ENCODE peak calls at places on chromosomes 5 and 9, in ten cellular contexts. One of them, this sample, is unnamed.

GRCh38 chr9:4828776-4829175 is 36.0 kb downstream of the RCL1 start:
- DNase-seq in heart left ventricle: no peak
- DNase-seq in spleen: no peak
- DNase-seq in prostate gland: no peak
- DNase-seq in HCT116: no peak
- DNase-seq in body of pancreas: peak; percentile 57
- DNase-seq in thyroid gland: no peak
- DNase-seq in IMR-90: peak; percentile 56
- DNase-seq in suprapubic skin: no peak
- DNase-seq in breast epithelium: no peak
- DNase-seq in this sample: no peak

GRCh38 chr5:3261081-3261480 is 334.6 kb upstream of the IRX1 start:
- DNase-seq in breast epithelium: no peak
- DNase-seq in prostate gland: peak; percentile 1
- DNase-seq in heart left ventricle: no peak
- DNase-seq in spleen: no peak
- DNase-seq in IMR-90: no peak
- DNase-seq in suprapubic skin: no peak
- DNase-seq in HCT116: no peak
- DNase-seq in thyroid gland: no peak
- DNase-seq in body of pancreas: no peak
- DNase-seq in this sample: no peak

GRCh38 chr5:69432412-69433206 is 17.7 kb downstream of the MARVELD2 start:
- DNase-seq in HCT116: no peak
- DNase-seq in body of pancreas: no peak
- DNase-seq in breast epithelium: no peak
- DNase-seq in prostate gland: no peak
- DNase-seq in suprapubic skin: no peak
- DNase-seq in spleen: no peak
- DNase-seq in heart left ventricle: no peak
- DNase-seq in IMR-90: no peak
- DNase-seq in thyroid gland: no peak
- DNase-seq in this sample: no peak

GRCh38 chr9:83451308-83451707 is 86.9 kb downstream of the FRMD3 start:
- DNase-seq in HCT116: no peak
- DNase-seq in body of pancreas: no peak
- DNase-seq in thyroid gland: no peak
- DNase-seq in IMR-90: no peak
- DNase-seq in spleen: no peak
- DNase-seq in suprapubic skin: no peak
- DNase-seq in heart left ventricle: no peak
- DNase-seq in prostate gland: no peak
- DNase-seq in breast epithelium: peak; percentile 62
- DNase-seq in this sample: no peak

GRCh38 chr9:20904995-20905394 is 126.4 kb downstream of the HACD4 start:
- DNase-seq in thyroid gland: no peak
- DNase-seq in IMR-90: no peak
- DNase-seq in HCT116: no peak
- DNase-seq in prostate gland: no peak
- DNase-seq in suprapubic skin: no peak
- DNase-seq in breast epithelium: no peak
- DNase-seq in heart left ventricle: no peak
- DNase-seq in body of pancreas: no peak
- DNase-seq in spleen: no peak
- DNase-seq in this sample: no peak

GRCh38 chr5:77645158-77645994 is 6.9 kb upstream of the OTP start:
- DNase-seq in heart left ventricle: peak; percentile 28
- DNase-seq in suprapubic skin: no peak
- DNase-seq in spleen: peak; percentile 87
- DNase-seq in prostate gland: no peak
- DNase-seq in breast epithelium: no peak
- DNase-seq in IMR-90: no peak
- DNase-seq in HCT116: peak; percentile 29
- DNase-seq in body of pancreas: peak; percentile 27
- DNase-seq in thyroid gland: peak; percentile 42
- DNase-seq in this sample: no peak

GRCh38 chr5:37774912-37775483 is 64.8 kb downstream of the GDNF start:
- DNase-seq in thyroid gland: no peak
- DNase-seq in IMR-90: peak; percentile 31
- DNase-seq in breast epithelium: no peak
- DNase-seq in suprapubic skin: no peak
- DNase-seq in heart left ventricle: no peak
- DNase-seq in spleen: no peak
- DNase-seq in HCT116: peak; percentile 36
- DNase-seq in prostate gland: no peak
- DNase-seq in body of pancreas: no peak
- DNase-seq in this sample: no peak

GRCh38 chr5:137310051-137310730 is 188.9 kb downstream of the SPOCK1 start:
- DNase-seq in HCT116: no peak
- DNase-seq in body of pancreas: no peak
- DNase-seq in thyroid gland: no peak
- DNase-seq in prostate gland: no peak
- DNase-seq in suprapubic skin: no peak
- DNase-seq in IMR-90: peak; percentile 93
- DNase-seq in spleen: no peak
- DNase-seq in breast epithelium: no peak
- DNase-seq in heart left ventricle: no peak
- DNase-seq in this sample: no peak

GRCh38 chr5:159905496-159905895 is 10.8 kb upstream of the ADRA1B start:
- DNase-seq in spleen: no peak
- DNase-seq in thyroid gland: no peak
- DNase-seq in breast epithelium: no peak
- DNase-seq in body of pancreas: no peak
- DNase-seq in prostate gland: no peak
- DNase-seq in heart left ventricle: no peak
- DNase-seq in IMR-90: peak; percentile 86
- DNase-seq in HCT116: peak; percentile 92
- DNase-seq in suprapubic skin: no peak
- DNase-seq in this sample: no peak

GRCh38 chr5:56037531-56038010 is 42.8 kb upstream of the IL6ST start:
- DNase-seq in body of pancreas: peak; percentile 18
- DNase-seq in heart left ventricle: no peak
- DNase-seq in HCT116: no peak
- DNase-seq in spleen: no peak
- DNase-seq in thyroid gland: peak; percentile 9
- DNase-seq in prostate gland: no peak
- DNase-seq in IMR-90: no peak
- DNase-seq in breast epithelium: no peak
- DNase-seq in suprapubic skin: no peak
- DNase-seq in this sample: no peak

GRCh38 chr9:129520981-129521380 is 99.9 kb downstream of the C9orf50 start:
- DNase-seq in prostate gland: no peak
- DNase-seq in body of pancreas: no peak
- DNase-seq in HCT116: no peak
- DNase-seq in suprapubic skin: no peak
- DNase-seq in heart left ventricle: no peak
- DNase-seq in thyroid gland: no peak
- DNase-seq in IMR-90: no peak
- DNase-seq in breast epithelium: no peak
- DNase-seq in spleen: no peak
- DNase-seq in this sample: no peak

GRCh38 chr5:147554285-147554817 is 44.5 kb upstream of the DPYSL3 start:
- DNase-seq in spleen: no peak
- DNase-seq in breast epithelium: peak; percentile 60
- DNase-seq in HCT116: no peak
- DNase-seq in thyroid gland: no peak
- DNase-seq in IMR-90: peak; percentile 77
- DNase-seq in heart left ventricle: no peak
- DNase-seq in prostate gland: peak; percentile 42
- DNase-seq in suprapubic skin: no peak
- DNase-seq in body of pancreas: no peak
- DNase-seq in this sample: peak; percentile 9

DNA sequence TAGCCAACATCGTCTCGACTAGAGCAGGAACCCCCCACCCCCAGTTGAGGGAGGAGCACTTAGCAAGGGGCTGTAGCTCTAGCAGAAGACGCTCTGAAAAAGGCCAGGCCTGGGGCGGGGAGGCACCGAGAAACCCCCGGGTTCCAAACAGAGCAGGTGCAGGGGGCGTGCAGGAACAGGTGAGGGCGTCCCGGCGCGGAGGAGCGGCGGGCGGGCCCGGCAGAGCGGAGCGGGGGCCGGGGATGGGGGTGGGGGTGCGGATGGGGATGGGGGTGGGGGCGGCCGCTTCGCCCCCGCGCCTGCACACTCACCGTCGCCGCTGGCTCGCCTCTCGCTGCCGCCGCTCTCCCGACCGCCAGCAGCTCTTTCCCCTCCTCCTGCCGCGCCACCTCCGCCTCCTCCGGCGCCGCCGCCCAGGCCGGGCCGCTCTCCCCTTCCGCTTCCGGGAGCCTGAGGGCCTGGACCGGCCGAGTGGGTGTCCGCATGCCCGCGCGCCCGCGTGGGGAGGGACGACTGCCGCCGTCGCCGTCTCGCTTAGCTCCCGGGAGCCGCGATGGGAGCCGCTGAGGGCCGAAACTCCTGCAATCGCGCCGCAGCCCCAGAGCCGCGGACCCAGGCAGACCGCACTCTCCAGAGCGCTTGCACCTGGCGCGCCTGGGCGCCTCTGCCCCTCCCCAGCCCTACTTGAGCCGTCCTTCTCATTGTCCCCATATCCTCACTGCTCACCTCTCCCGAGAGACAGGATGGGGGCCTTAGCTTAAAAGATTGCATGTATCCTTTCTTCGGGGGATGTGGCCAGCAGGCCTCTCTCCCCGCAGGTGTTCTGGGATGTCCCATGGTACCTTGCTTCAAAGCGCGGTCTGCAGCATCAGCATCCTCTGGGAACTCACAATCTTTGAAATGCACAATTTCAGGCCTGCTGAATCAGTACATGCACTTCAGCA is at the start of gene ZDHHC21:
- DNase-seq in suprapubic skin: peak; percentile 79
- DNase-seq in prostate gland: peak; percentile 67
- DNase-seq in breast epithelium: peak; percentile 36
- DNase-seq in body of pancreas: peak; percentile 80
- DNase-seq in spleen: peak; percentile 94
- DNase-seq in HCT116: no peak
- DNase-seq in thyroid gland: peak; percentile 84
- DNase-seq in heart left ventricle: peak; percentile 81
- DNase-seq in IMR-90: peak; percentile 37
- DNase-seq in this sample: peak; percentile 32
- TF ChIP-seq POLR2A in suprapubic skin: no peak
- TF ChIP-seq POLR2A in prostate gland: no peak
- TF ChIP-seq POLR2A in breast epithelium: no peak
- TF ChIP-seq POLR2A in body of pancreas: peak; percentile 57
- TF ChIP-seq POLR2A in spleen: peak; percentile 37
- TF ChIP-seq POLR2A in HCT116: peak; percentile 63
- TF ChIP-seq POLR2A in thyroid gland: no peak
- TF ChIP-seq POLR2A in heart left ventricle: peak; percentile 38
- TF ChIP-seq POLR2A in IMR-90: no peak
- TF ChIP-seq POLR2A in this sample: no peak

GRCh38 chr9:34400275-34400674 is 23.6 kb upstream of the MYORG start:
- DNase-seq in suprapubic skin: no peak
- DNase-seq in IMR-90: no peak
- DNase-seq in prostate gland: no peak
- DNase-seq in breast epithelium: no peak
- DNase-seq in heart left ventricle: no peak
- DNase-seq in thyroid gland: no peak
- DNase-seq in HCT116: no peak
- DNase-seq in body of pancreas: no peak
- DNase-seq in spleen: no peak
- DNase-seq in this sample: no peak
- H3K36me3 ChIP-seq in suprapubic skin: peaks cover 53% of the 10 kb centered on the region
- H3K36me3 ChIP-seq in IMR-90: peaks cover 52% of the 10 kb centered on the region
- H3K36me3 ChIP-seq in prostate gland: no peaks in the 10 kb centered on the region
- H3K36me3 ChIP-seq in breast epithelium: no peaks in the 10 kb centered on the region
- H3K36me3 ChIP-seq in heart left ventricle: peaks cover 64% of the 10 kb centered on the region
- H3K36me3 ChIP-seq in thyroid gland: peaks cover 20% of the 10 kb centered on the region
- H3K36me3 ChIP-seq in HCT116: peaks cover 2% of the 10 kb centered on the region
- H3K36me3 ChIP-seq in body of pancreas: peaks cover 4% of the 10 kb centered on the region
- H3K36me3 ChIP-seq in spleen: peaks cover 29% of the 10 kb centered on the region
- H3K36me3 ChIP-seq in this sample: no peaks in the 10 kb centered on the region

DNA sequence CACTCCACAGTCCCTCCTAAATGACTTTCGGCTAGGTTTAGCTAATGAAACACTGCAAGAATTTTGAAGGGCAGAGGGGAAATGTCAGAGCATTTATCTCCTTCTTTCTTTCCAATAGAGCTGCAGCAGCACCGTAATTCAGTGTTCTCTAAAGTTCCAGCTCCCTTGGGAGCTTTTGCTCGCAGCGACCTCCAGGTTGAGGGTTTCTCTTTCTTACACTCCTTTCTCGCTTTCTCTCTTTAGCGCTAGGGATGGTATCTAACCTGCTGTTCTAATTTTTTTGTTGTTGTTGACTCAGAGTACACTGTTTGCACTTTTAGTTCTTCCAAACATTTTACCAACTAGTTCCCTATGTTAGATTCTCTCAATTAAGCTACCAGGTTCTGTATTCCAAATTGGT is 467.2 kb upstream of the ST8SIA4 start:
- DNase-seq in HCT116: no peak
- DNase-seq in breast epithelium: no peak
- DNase-seq in thyroid gland: no peak
- DNase-seq in spleen: no peak
- DNase-seq in IMR-90: no peak
- DNase-seq in heart left ventricle: no peak
- DNase-seq in suprapubic skin: no peak
- DNase-seq in prostate gland: no peak
- DNase-seq in body of pancreas: no peak
- DNase-seq in this sample: no peak
- H3K4me3 ChIP-seq in HCT116: no peak overlapping the region
- H3K4me3 ChIP-seq in breast epithelium: no peak overlapping the region
- H3K4me3 ChIP-seq in thyroid gland: no peak overlapping the region
- H3K4me3 ChIP-seq in spleen: no peak overlapping the region
- H3K4me3 ChIP-seq in IMR-90: no peak overlapping the region
- H3K4me3 ChIP-seq in heart left ventricle: no peak overlapping the region
- H3K4me3 ChIP-seq in suprapubic skin: no peak overlapping the region
- H3K4me3 ChIP-seq in prostate gland: no peak overlapping the region
- H3K4me3 ChIP-seq in body of pancreas: no peak overlapping the region
- H3K4me3 ChIP-seq in this sample: peak overlapping the region; percentile 34

GRCh38 chr9:127895811-127896210 is 3.6 kb downstream of the ST6GALNAC6 start:
- DNase-seq in IMR-90: no peak
- DNase-seq in HCT116: no peak
- DNase-seq in body of pancreas: no peak
- DNase-seq in heart left ventricle: no peak
- DNase-seq in thyroid gland: no peak
- DNase-seq in spleen: no peak
- DNase-seq in prostate gland: no peak
- DNase-seq in suprapubic skin: no peak
- DNase-seq in breast epithelium: no peak
- DNase-seq in this sample: no peak

GRCh38 chr9:127897194-127897692 is 2.2 kb downstream of the ST6GALNAC6 start:
- DNase-seq in breast epithelium: peak; percentile 78
- DNase-seq in suprapubic skin: peak; percentile 88
- DNase-seq in heart left ventricle: peak; percentile 91
- DNase-seq in HCT116: no peak
- DNase-seq in IMR-90: peak; percentile 77
- DNase-seq in body of pancreas: peak; percentile 89
- DNase-seq in thyroid gland: peak; percentile 69
- DNase-seq in prostate gland: no peak
- DNase-seq in spleen: peak; percentile 81
- DNase-seq in this sample: peak; percentile 90

GRCh38 chr9:127896395-127897193 is 2.8 kb downstream of the ST6GALNAC6 start:
- DNase-seq in body of pancreas: no peak
- DNase-seq in heart left ventricle: no peak
- DNase-seq in breast epithelium: no peak
- DNase-seq in HCT116: no peak
- DNase-seq in spleen: peak; percentile 69
- DNase-seq in thyroid gland: no peak
- DNase-seq in IMR-90: no peak
- DNase-seq in prostate gland: no peak
- DNase-seq in suprapubic skin: no peak
- DNase-seq in this sample: no peak

GRCh38 chr9:127899200-127899943 is at the start of gene ST6GALNAC6:
- DNase-seq in body of pancreas: peak; percentile 62
- DNase-seq in heart left ventricle: peak; percentile 81
- DNase-seq in breast epithelium: no peak
- DNase-seq in IMR-90: peak; percentile 68
- DNase-seq in spleen: peak; percentile 94
- DNase-seq in thyroid gland: peak; percentile 72
- DNase-seq in HCT116: no peak
- DNase-seq in prostate gland: no peak
- DNase-seq in suprapubic skin: peak; percentile 72
- DNase-seq in this sample: peak; percentile 61

GRCh38 chr9:127898433-127899199 is 787 bp downstream of the ST6GALNAC6 start:
- DNase-seq in breast epithelium: peak; percentile 60
- DNase-seq in IMR-90: peak; percentile 89
- DNase-seq in prostate gland: no peak
- DNase-seq in suprapubic skin: peak; percentile 85
- DNase-seq in heart left ventricle: no peak
- DNase-seq in spleen: peak; percentile 87
- DNase-seq in HCT116: no peak
- DNase-seq in thyroid gland: no peak
- DNase-seq in body of pancreas: peak; percentile 71
- DNase-seq in this sample: peak; percentile 67
- TF ChIP-seq POLR2A in breast epithelium: no peak
- TF ChIP-seq POLR2A in IMR-90: no peak
- TF ChIP-seq POLR2A in prostate gland: no peak
- TF ChIP-seq POLR2A in suprapubic skin: no peak
- TF ChIP-seq POLR2A in heart left ventricle: peak; percentile 10
- TF ChIP-seq POLR2A in spleen: no peak
- TF ChIP-seq POLR2A in HCT116: no peak
- TF ChIP-seq POLR2A in thyroid gland: no peak
- TF ChIP-seq POLR2A in body of pancreas: no peak
- TF ChIP-seq POLR2A in this sample: no peak